ENCODE peak calls at places on chromosomes 3 and 15, in six cellular contexts. F is BJ, G is psoas muscle, N is esophagus squamous epithelium, J is endothelial cell of umbilical vein, L is lower lobe of right lung. M is an unnamed sample.
A peak's percentile ranks its signal among the peaks of the same experiment; 100 is the strongest.

GRCh38 chr3:38151667-38152265 is 13.3 kb downstream of the MYD88 start:
- DNase-seq in F (no peak), G (no peak), N (no peak), J (no peak), L (no peak), M (no peak)

GRCh38 chr15:70826634-70827033 is 27.3 kb downstream of the LARP6 start:
- DNase-seq in F (peak; percentile 78), J (peak; percentile 36), L (no peak), G (peak; percentile 56), N (no peak), M (peak; percentile 48)

GRCh38 chr3:106348142-106348690 is 479.4 kb upstream of the CBLB start:
- DNase-seq in J (no peak), G (no peak), F (no peak), L (no peak), N (no peak), M (no peak)

GRCh38 chr3:140349938-140350337 is 327.9 kb upstream of the TRIM42 start:
- DNase-seq in L (no peak), G (no peak), N (no peak), F (no peak), J (no peak), M (no peak)

GRCh38 chr3:157282261-157283191 is 122.6 kb upstream of the CCNL1 start:
- DNase-seq in G (peak; percentile 42), J (peak; percentile 94), F (peak; percentile 97), L (no peak), N (no peak), M (peak; percentile 59)

GRCh38 chr3:197908957-197909701 is 40.9 kb upstream of the RPL35A start:
- DNase-seq in G (no peak), J (no peak), F (no peak), L (no peak), N (no peak), M (no peak)

GRCh38 chr3:122621112-122621511 is 43.7 kb downstream of the PARP15 start:
- DNase-seq in G (no peak), N (no peak), L (no peak), F (no peak), J (no peak), M (no peak)

GRCh38 chr3:183265713-183266417 is 12.8 kb downstream of the B3GNT5 start:
- DNase-seq in F (peak; percentile 9), J (peak; percentile 83), G (no peak), L (no peak), N (no peak), M (peak; percentile 27)

GRCh38 chr15:40151991-40152390 is 8.9 kb upstream of the BUB1B start:
- DNase-seq in F (no peak), L (no peak), N (no peak), G (no peak), J (no peak), M (no peak)

GRCh38 chr3:156417733-156418132 is 137.2 kb downstream of the SSR3 start:
- DNase-seq in F (no peak), G (no peak), J (no peak), L (no peak), N (no peak), M (no peak)

GRCh38 chr3:76912966-76913365 is 126.9 kb upstream of the ROBO2 start:
- DNase-seq in L (no peak), G (no peak), J (no peak), N (no peak), F (no peak), M (no peak)

GRCh38 chr15:78850926-78851600 is 21.6 kb upstream of the MORF4L1 start:
- DNase-seq in L (no peak), J (no peak), F (no peak), G (no peak), N (no peak), M (no peak)

GRCh38 chr3:35663471-35663870 is 24.1 kb downstream of the ARPP21 start:
- DNase-seq in N (no peak), L (no peak), J (no peak), G (peak; percentile 70), F (no peak), M (no peak)

GRCh38 chr3:146817705-146818104 is 212.6 kb upstream of the PLSCR5 start:
- DNase-seq in F (no peak), L (no peak), N (no peak), J (peak; percentile 43), G (no peak), M (no peak)

GRCh38 chr3:36482880-36483279 is 102.6 kb downstream of the STAC start:
- DNase-seq in L (no peak), J (no peak), F (no peak), G (no peak), N (no peak), M (no peak)

GRCh38 chr15:41605566-41605965 is 46.6 kb downstream of the TYRO3 start:
- DNase-seq in L (no peak), N (no peak), G (no peak), J (no peak), F (no peak), M (no peak)

GRCh38 chr3:188082040-188082439 is 71.9 kb upstream of the LPP start:
- DNase-seq in G (no peak), N (no peak), L (no peak), F (no peak), J (no peak), M (no peak)

GRCh38 chr3:131850223-131850622 is 184.6 kb downstream of the CPNE4 start:
- DNase-seq in L (no peak), F (no peak), G (no peak), N (no peak), J (no peak), M (no peak)

GRCh38 chr3:197501879-197502620 is 53.7 kb downstream of the BDH1 start:
- DNase-seq in J (peak; percentile 64), L (peak; percentile 77), G (no peak), N (no peak), F (no peak), M (no peak)

GRCh38 chr3:120683213-120683612 is 1.2 kb upstream of the HGD start:
- DNase-seq in L (no peak), G (no peak), N (no peak), F (no peak), J (no peak), M (peak; percentile 10)

GRCh38 chr3:94887056-94887455 is 824.2 kb downstream of the NSUN3 start:
- DNase-seq in N (no peak), L (no peak), F (no peak), G (no peak), J (no peak), M (no peak)

GRCh38 chr15:67836134-67836455 is 3.8 kb downstream of the RNU6-1 start:
- DNase-seq in L (no peak), J (no peak), F (no peak), G (no peak), N (no peak), M (no peak)

GRCh38 chr3:64163019-64163754 is 62.1 kb downstream of the PRICKLE2 start:
- DNase-seq in F (no peak), L (no peak), N (no peak), J (no peak), G (no peak), M (no peak)

GRCh38 chr15:60969658-60970057 is 259.4 kb downstream of the RORA start:
- DNase-seq in N (no peak), F (no peak), L (no peak), G (no peak), J (no peak), M (no peak)

GRCh38 chr3:52833202-52833601 is 1.6 kb downstream of the MUSTN1 start:
- DNase-seq in N (no peak), L (no peak), G (no peak), F (no peak), J (no peak), M (no peak)

GRCh38 chr3:52830535-52831258 is at the start of gene ITIH4:
- DNase-seq in L (no peak), F (no peak), N (no peak), J (no peak), G (no peak), M (no peak)

GRCh38 chr3:52829482-52829881 is 990 bp downstream of the ITIH4 start:
- DNase-seq in F (no peak), L (no peak), N (no peak), J (no peak), G (no peak), M (no peak)

GRCh38 chr3:52829906-52830463 is 487 bp downstream of the ITIH4 start:
- DNase-seq in F (no peak), N (no peak), L (no peak), J (no peak), G (no peak), M (no peak)

DNA sequence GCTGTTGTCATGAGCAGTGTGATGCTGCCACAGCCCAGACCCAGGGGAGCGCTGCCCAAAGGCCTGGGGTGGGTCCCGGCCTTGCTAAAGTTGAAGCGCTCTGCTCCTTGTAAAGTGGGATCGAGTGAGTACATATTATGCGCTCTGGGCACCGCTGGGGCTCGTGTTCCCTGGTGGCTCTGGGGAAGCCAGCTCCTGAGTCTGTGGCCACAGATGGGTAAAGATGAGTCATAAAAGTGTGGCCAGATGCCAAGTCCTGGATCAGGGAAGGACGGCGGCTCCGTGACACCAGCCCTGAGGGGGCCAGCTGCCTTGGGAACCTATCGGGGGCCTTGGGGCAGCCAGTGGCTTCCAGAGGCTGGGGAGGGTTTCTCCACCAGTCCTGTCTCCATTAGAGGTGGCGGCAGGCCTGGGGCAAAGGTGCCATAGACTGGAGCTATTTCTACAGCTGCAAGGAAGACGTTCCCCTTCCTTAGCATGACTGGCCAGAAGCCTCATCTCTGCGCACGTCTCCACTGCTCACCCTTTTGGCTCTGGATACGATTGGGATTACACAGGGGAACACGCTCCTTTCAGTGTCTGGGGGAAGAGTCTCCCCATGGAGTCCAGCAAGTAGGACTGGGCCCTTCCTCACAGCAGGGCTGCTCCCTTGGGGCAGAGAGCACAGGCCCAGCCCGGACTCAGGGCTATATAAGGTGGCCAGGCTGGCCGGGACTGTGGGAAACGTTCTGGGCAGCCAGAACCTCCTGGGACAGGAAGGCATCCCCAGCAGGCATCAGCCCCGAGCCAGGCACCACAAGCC is 1.2 kb upstream of the ITIH4 start:
- DNase-seq in G (peak; percentile 80), L (no peak), N (no peak), F (peak; percentile 23), J (peak; percentile 72), M (peak; percentile 75)
- H3K4me3 ChIP-seq in G (peak overlapping the region; percentile 75), L (no peak overlapping the region), N (no peak overlapping the region), F (no peak overlapping the region), J (no peak overlapping the region), M (no peak overlapping the region)

GRCh38 chr3:65914032-65914739 is 124.5 kb downstream of the MAGI1 start:
- DNase-seq in G (no peak), N (no peak), J (peak; percentile 34), L (no peak), F (no peak), M (no peak)
- TF ChIP-seq CTCF in G (peak; percentile 9), N (no peak), J (peak; percentile 20), L (no peak), F (peak; percentile 14), M (peak; percentile 16)

DNA sequence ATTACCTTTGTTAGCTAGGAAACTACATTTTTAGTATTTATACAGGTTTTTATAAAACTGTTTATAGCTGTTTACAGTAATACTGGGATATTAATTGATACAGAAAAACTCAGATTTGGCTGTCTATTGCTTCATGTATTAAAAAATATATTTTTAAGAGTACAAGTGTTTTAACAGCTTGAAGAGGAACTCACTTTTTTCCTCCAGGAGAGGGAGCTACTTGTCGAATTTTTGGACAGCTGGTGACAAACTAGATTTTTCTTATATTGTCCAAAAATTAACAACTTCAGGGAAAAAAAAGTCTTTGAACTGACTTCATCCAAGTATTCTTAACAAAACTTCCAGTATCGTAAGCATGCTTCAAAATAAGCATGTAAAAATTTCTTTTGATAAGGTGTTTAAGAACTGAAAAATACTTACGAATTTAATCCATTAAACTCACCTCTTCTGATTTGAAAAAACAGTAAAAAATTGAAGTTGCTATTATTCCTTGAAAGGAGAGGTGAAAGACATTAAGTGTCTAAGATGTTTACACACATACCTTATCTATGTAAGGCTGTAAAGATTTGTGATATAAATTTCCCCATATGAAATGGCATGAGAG is 4.0 kb downstream of the DIPK2A start:
- DNase-seq in J (peak; percentile 83), L (no peak), F (no peak), N (no peak), G (no peak), M (no peak)
- H3K4me3 ChIP-seq in J (no peak overlapping the region), L (peak overlapping the region; percentile 93), F (peak overlapping the region; percentile 86), N (no peak overlapping the region), G (peak overlapping the region; percentile 77), M (peak overlapping the region; percentile 95)

GRCh38 chr3:119380697-119381096 is 82.7 kb downstream of the TMEM39A start:
- DNase-seq in L (no peak), G (no peak), J (no peak), F (no peak), N (no peak), M (no peak)
- TF ChIP-seq CTCF in L (no peak), G (no peak), J (no peak), F (no peak), N (no peak), M (no peak)

M was measured in HFF-Myc.